ENCODE peak calls at places on chromosomes 12 and 14, in four cellular contexts. V is astrocyte of the cerebellum, Q is uterus, E is lower lobe of right lung. U is an unnamed sample.

GRCh38 chr12:54495327-54495726 is 2.2 kb upstream of the NCKAP1L start:
- DNase-seq in Q (no peak), V (no peak), E (no peak), U (no peak)

GRCh38 chr12:55142896-55143870 is 17.0 kb downstream of the OR9K2 start:
- DNase-seq in V (peak; percentile 15), Q (no peak), E (no peak), U (peak; percentile 1)

GRCh38 chr12:79057540-79057939 is 193.0 kb downstream of the SYT1 start:
- DNase-seq in V (no peak), E (no peak), Q (no peak), U (no peak)

GRCh38 chr12:110762891-110763290 is 20.2 kb upstream of the PPP1CC start:
- DNase-seq in Q (no peak), V (no peak), E (no peak), U (no peak)

GRCh38 chr14:69580009-69580577 is 5.4 kb upstream of the CCDC177 start:
- DNase-seq in E (no peak), Q (no peak), V (peak; percentile 41), U (peak; percentile 79)

GRCh38 chr12:67208326-67209067 is 60.7 kb upstream of the CAND1 start:
- DNase-seq in E (no peak), V (no peak), Q (no peak), U (no peak)

GRCh38 chr12:3453947-3454675 is 36.9 kb upstream of the PRMT8 start:
- DNase-seq in Q (no peak), E (no peak), V (peak; percentile 13), U (peak; percentile 12)

GRCh38 chr14:41973178-41973577 is 366.5 kb downstream of the LRFN5 start:
- DNase-seq in Q (no peak), V (no peak), E (no peak), U (no peak)

GRCh38 chr12:8870591-8870990 is 43.7 kb upstream of the PHC1 start:
- DNase-seq in E (no peak), Q (no peak), V (no peak), U (no peak)

GRCh38 chr12:8866429-8866828 is 44.0 kb downstream of the A2ML1 start:
- DNase-seq in V (no peak), E (no peak), Q (no peak), U (no peak)

GRCh38 chr12:8871067-8871466 is 43.2 kb upstream of the PHC1 start:
- DNase-seq in E (no peak), V (no peak), Q (no peak), U (no peak)

GRCh38 chr12:8867786-8868185 is 45.4 kb downstream of the A2ML1 start:
- DNase-seq in V (no peak), Q (no peak), E (no peak), U (no peak)

GRCh38 chr12:8867009-8867408 is 44.6 kb downstream of the A2ML1 start:
- DNase-seq in Q (no peak), E (no peak), V (no peak), U (no peak)
- H3K4me3 ChIP-seq in Q (no peak overlapping the region), E (no peak overlapping the region), V (no peak overlapping the region), U (no peak overlapping the region)

DNA sequence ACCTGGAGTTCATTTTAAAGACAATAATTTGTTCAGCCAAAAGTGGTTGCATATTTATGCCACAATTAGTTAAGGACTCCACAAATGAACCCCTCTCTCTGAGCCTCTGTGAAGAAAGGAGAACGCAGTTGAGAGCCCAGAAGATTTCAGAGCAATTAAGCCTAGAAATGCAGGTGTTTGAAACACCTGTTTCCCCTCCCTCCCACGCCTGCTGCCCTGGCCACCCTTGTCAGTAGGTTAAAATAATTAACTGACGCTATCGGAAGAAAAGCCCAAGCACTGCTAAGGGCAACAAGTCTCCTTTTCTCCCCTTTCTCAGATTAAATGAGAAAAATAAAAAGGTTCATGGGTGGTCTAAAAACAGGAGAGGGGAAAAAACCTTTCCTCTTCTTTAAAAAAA is 99.2 kb downstream of the PPM1A start:
- DNase-seq in V (no peak), E (no peak), Q (no peak), U (no peak)
- H3K4me3 ChIP-seq in V (no peak overlapping the region), E (no peak overlapping the region), Q (no peak overlapping the region), U (no peak overlapping the region)

GRCh38 chr12:76012656-76013055 is 18.9 kb downstream of the PHLDA1 start:
- DNase-seq in E (no peak), V (no peak), Q (no peak), U (no peak)
- H3K4me3 ChIP-seq in E (no peak overlapping the region), V (no peak overlapping the region), Q (no peak overlapping the region), U (no peak overlapping the region)

GRCh38 chr12:76080729-76081415 is 3.6 kb downstream of the NAP1L1 start:
- DNase-seq in Q (no peak), V (no peak), E (no peak), U (no peak)
- H3K4me3 ChIP-seq in Q (no peak overlapping the region), V (no peak overlapping the region), E (no peak overlapping the region), U (no peak overlapping the region)

GRCh38 chr14:50082784-50083466 is 33.4 kb downstream of the VCPKMT start:
- DNase-seq in E (no peak), V (no peak), Q (no peak), U (no peak)

GRCh38 chr14:50084666-50085065 is 31.7 kb downstream of the VCPKMT start:
- DNase-seq in V (no peak), E (no peak), Q (no peak), U (no peak)

GRCh38 chr14:50082308-50082742 is 34.0 kb downstream of the VCPKMT start:
- DNase-seq in V (no peak), E (no peak), Q (no peak), U (no peak)

GRCh38 chr14:50085570-50086315 is 30.6 kb downstream of the VCPKMT start:
- DNase-seq in Q (no peak), V (no peak), E (no peak), U (peak; percentile 59)

DNA sequence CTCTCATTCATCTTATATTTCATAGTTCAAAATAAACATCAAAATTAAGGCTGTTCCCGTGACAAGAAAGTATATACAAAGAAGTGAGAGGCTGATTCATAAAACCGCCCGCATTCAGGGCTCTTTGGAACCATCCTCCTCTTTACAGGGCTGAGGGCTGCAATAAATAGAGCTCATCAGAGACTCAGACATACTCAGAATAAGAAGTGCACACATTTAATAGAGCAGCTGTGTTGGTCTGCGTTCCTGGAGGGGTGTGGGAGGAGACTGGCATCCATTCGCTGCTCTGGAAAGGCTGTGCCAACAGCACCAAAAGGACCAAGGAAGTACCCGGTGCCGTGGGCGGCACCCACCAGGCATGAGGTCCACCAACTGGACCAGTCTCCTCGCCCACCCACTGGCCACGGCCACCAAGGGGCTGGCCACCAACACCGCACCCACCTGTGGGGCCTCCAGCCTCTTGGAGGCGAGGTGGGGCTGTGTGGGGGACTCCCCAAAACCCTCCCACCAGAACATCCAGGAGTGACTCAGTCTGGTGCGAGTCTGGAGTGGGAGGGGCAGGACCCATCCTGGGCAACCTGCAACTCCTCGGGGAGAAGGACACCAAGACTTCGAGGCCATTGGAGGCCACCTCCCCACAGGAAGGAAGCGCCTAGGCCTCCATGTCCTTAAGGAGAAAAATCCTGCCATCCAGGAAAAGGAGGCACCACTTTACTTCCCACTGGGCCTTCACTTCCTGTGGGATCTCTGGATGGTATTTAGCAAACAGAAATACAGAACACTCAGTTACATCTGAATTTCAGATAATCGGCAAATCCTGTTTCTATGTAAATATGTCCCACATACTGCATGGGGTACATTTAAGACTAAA is 32.7 kb downstream of the VCPKMT start:
- DNase-seq in V (no peak), Q (no peak), E (no peak), U (no peak)
- H3K4me3 ChIP-seq in V (no peak overlapping the region), Q (no peak overlapping the region), E (no peak overlapping the region), U (no peak overlapping the region)

GRCh38 chr12:33267641-33268040 is 172.0 kb downstream of the SYT10 start:
- DNase-seq in V (no peak), Q (no peak), E (no peak), U (no peak)

GRCh38 chr12:33265037-33265436 is 174.6 kb downstream of the SYT10 start:
- DNase-seq in E (no peak), V (no peak), Q (no peak), U (no peak)

DNA sequence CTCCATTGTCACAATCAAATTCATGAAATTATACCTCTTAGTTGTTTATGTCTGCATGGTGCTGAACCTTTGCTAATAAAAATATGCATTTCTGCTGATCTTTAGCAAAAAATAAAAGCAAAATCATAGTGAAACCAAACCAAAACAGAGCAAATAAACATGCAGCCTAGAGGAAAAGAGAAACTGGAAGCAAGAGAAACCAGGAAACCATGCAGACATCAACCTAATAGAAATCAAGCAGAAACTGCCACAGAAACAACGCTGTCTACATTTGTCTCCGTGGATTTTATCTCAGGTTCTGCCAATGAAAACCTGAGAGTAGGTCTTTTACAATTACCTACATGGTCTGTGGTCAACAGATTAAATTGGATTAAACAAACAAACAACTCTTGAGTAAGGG is 173.7 kb downstream of the SYT10 start:
- DNase-seq in Q (no peak), E (no peak), V (no peak), U (no peak)
- H3K4me3 ChIP-seq in Q (no peak overlapping the region), E (no peak overlapping the region), V (no peak overlapping the region), U (no peak overlapping the region)

GRCh38 chr12:108800591-108800990 is 56.8 kb downstream of the SSH1 start:
- DNase-seq in V (peak; percentile 71), E (no peak), Q (no peak), U (no peak)

GRCh38 chr12:108803428-108804105 is 53.8 kb downstream of the SSH1 start:
- DNase-seq in Q (peak; percentile 75), V (peak; percentile 92), E (peak; percentile 61), U (peak; percentile 74)

GRCh38 chr12:108802666-108803036 is 54.7 kb downstream of the SSH1 start:
- DNase-seq in Q (no peak), E (no peak), V (no peak), U (no peak)

GRCh38 chr12:108799528-108800243 is 57.7 kb downstream of the SSH1 start:
- DNase-seq in E (no peak), Q (no peak), V (no peak), U (no peak)

GRCh38 chr12:108801736-108802665 is 55.4 kb downstream of the SSH1 start:
- DNase-seq in Q (peak; percentile 66), V (no peak), E (no peak), U (peak; percentile 82)
- H3K4me3 ChIP-seq in Q (no peak overlapping the region), V (peak overlapping the region; percentile 5), E (no peak overlapping the region), U (peak overlapping the region; percentile 21)

GRCh38 chr14:22819191-22819988 is 4.2 kb upstream of the SLC7A7 start:
- DNase-seq in E (no peak), V (no peak), Q (no peak), U (no peak)
- H3K4me3 ChIP-seq in E (peak overlapping the region; percentile 40), V (no peak overlapping the region), Q (no peak overlapping the region), U (peak overlapping the region; percentile 22)

DNA sequence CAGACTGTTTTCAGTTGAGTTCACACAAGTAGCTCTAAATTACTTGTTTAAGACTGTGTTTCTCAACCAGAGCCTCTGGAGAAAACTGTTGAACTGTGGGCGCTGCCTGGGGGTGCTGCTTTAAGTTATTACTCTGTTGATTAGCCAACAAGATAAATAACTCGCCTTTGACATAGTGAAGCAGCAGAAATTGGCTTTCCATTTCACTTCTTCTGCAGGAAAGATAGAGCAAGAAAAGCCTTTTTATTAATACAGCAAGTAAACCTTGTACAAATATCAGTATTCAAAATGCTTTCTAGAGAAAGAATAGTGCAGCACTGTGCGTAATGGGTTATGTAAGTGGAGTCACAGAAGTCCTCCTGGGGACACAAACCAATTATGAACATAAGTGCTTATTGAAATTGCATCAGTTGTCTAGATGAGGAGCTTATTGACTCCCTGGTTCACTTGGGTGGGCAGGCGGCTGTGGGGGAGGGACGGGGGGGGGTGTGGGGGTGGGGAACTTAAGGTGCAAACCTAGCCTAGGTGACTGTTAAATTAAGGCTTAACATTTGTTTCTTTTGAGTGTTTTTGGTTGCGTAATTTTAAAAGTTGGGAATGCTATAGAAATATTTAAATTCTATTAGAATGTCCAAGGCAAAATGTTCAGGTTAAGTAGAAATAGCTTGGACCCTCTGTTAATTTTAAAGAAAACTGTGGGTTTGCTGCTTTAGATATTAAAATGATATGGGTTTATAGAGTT is 6.3 kb downstream of the FRS2 start:
- DNase-seq in E (no peak), V (no peak), Q (no peak), U (no peak)
- H3K4me3 ChIP-seq in E (no peak overlapping the region), V (no peak overlapping the region), Q (no peak overlapping the region), U (no peak overlapping the region)